ENCODE peak calls at places on chromosomes 2 and 18, in seven cellular contexts. H is tibial artery, C is heart right ventricle, B is bronchial epithelial cell, W is CD14-positive monocyte, M is OCI-LY7, Q is endothelial cell of umbilical vein. L is an unnamed sample.
A peak's percentile ranks its signal among the peaks of the same experiment; 100 is the strongest.

GRCh38 chr2:95377724-95378123 is 24.8 kb upstream of the FAHD2A start:
- DNase-seq in H (no peak), C (no peak), B (no peak), W (no peak), M (no peak), Q (no peak), L (no peak)

GRCh38 chr18:75638597-75639467 is 211.3 kb upstream of the SMIM21 start:
- DNase-seq in H (no peak), C (peak; percentile 24), B (no peak), W (no peak), M (no peak), Q (no peak), L (no peak)

GRCh38 chr2:31199206-31199605 is 18.1 kb downstream of the CAPN14 start:
- DNase-seq in H (no peak), C (no peak), B (no peak), W (no peak), M (no peak), Q (no peak), L (no peak)

GRCh38 chr2:20350105-20350712 is 435 bp downstream of the PUM2 start:
- DNase-seq in H (no peak), C (peak; percentile 49), B (no peak), W (no peak), M (peak; percentile 72), Q (peak; percentile 60), L (peak; percentile 61)

GRCh38 chr2:72883356-72883962 is 3.7 kb upstream of the SPR start:
- DNase-seq in H (no peak), C (peak; percentile 23), B (peak; percentile 24), W (no peak), M (peak; percentile 20), Q (peak; percentile 35), L (peak; percentile 60)

GRCh38 chr2:136358576-136358975 is 240.6 kb upstream of the CXCR4 start:
- DNase-seq in H (no peak), C (no peak), B (no peak), W (no peak), M (no peak), Q (no peak), L (no peak)

GRCh38 chr2:102848366-102848839 is 86.6 kb downstream of the TMEM182 start:
- DNase-seq in H (peak; percentile 65), C (peak; percentile 87), B (peak; percentile 42), W (peak; percentile 67), M (no peak), Q (peak; percentile 25), L (peak; percentile 9)

GRCh38 chr2:185245216-185245615 is 493.4 kb upstream of the FSIP2 start:
- DNase-seq in H (no peak), C (no peak), B (no peak), W (no peak), M (no peak), Q (no peak), L (no peak)

GRCh38 chr2:16546128-16546754 is 119.4 kb downstream of the CYRIA start:
- DNase-seq in H (no peak), C (no peak), B (peak; percentile 64), W (no peak), M (peak; percentile 69), Q (peak; percentile 40), L (peak; percentile 7)

GRCh38 chr2:127865926-127866325 is 8.0 kb upstream of the POLR2D start:
- DNase-seq in H (no peak), C (no peak), B (no peak), W (no peak), M (no peak), Q (no peak), L (no peak)

GRCh38 chr18:11078491-11078890 is 70.9 kb downstream of the PIEZO2 start:
- DNase-seq in H (no peak), C (no peak), B (no peak), W (no peak), M (no peak), Q (no peak), L (no peak)

GRCh38 chr2:67455219-67456142 is 58.3 kb downstream of the ETAA1 start:
- DNase-seq in H (no peak), C (no peak), B (peak; percentile 91), W (no peak), M (no peak), Q (no peak), L (no peak)

GRCh38 chr2:42920446-42921161 is 128.2 kb upstream of the HAAO start:
- DNase-seq in H (no peak), C (no peak), B (no peak), W (no peak), M (no peak), Q (no peak), L (no peak)

GRCh38 chr2:42922293-42922692 is 129.9 kb upstream of the HAAO start:
- DNase-seq in H (no peak), C (no peak), B (no peak), W (no peak), M (no peak), Q (no peak), L (no peak)

GRCh38 chr2:42921721-42922120 is 129.3 kb upstream of the HAAO start:
- DNase-seq in H (no peak), C (no peak), B (no peak), W (no peak), M (no peak), Q (no peak), L (no peak)

GRCh38 chr2:42922790-42923631 is 130.6 kb upstream of the HAAO start:
- DNase-seq in H (peak; percentile 84), C (no peak), B (peak; percentile 78), W (no peak), M (no peak), Q (no peak), L (no peak)

DNA sequence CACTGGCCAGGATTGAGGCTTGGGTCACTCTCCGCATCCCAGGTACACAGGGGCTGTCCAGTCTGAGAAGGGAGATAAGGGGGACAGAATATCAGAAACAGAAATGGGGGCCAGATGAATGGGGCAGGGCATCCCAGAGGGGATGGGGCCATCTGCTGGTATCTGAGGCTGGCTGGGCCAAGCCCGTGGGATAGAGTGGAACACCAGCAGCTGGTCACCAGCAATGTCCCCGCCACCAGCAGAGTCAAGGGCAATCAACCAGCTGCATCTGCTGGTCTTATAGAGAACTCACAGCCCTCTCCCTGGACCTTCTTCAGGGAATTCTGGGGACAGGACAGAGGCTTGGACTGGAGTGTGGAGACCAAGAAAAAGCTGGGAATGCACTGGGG is 128.8 kb upstream of the HAAO start:
- DNase-seq in H (no peak), C (no peak), B (no peak), W (no peak), M (no peak), Q (no peak), L (no peak)
- TF ChIP-seq CTCF in H (no peak), C (no peak), B (no peak), W (no peak), M (no peak), Q (no peak), L (no peak)

GRCh38 chr2:56215911-56216310 is 32.1 kb downstream of the CCDC85A start:
- DNase-seq in H (no peak), C (no peak), B (no peak), W (no peak), M (no peak), Q (no peak), L (no peak)

GRCh38 chr2:56217106-56217505 is 33.3 kb downstream of the CCDC85A start:
- DNase-seq in H (no peak), C (no peak), B (no peak), W (no peak), M (no peak), Q (no peak), L (no peak)
- TF ChIP-seq CTCF in H (no peak), C (no peak), B (no peak), W (no peak), M (no peak), Q (no peak), L (no peak)

GRCh38 chr2:204261776-204262175 is 283.5 kb upstream of the PARD3B start:
- DNase-seq in H (no peak), C (no peak), B (no peak), W (no peak), M (no peak), Q (no peak), L (no peak)

GRCh38 chr2:204260906-204261305 is 284.4 kb upstream of the PARD3B start:
- DNase-seq in H (no peak), C (no peak), B (no peak), W (no peak), M (no peak), Q (no peak), L (no peak)

GRCh38 chr2:204258900-204259299 is 286.4 kb upstream of the PARD3B start:
- DNase-seq in H (no peak), C (no peak), B (no peak), W (no peak), M (no peak), Q (no peak), L (no peak)

GRCh38 chr2:204264068-204264693 is 281.1 kb upstream of the PARD3B start:
- DNase-seq in H (no peak), C (no peak), B (no peak), W (no peak), M (no peak), Q (no peak), L (no peak)

GRCh38 chr2:204260162-204260877 is 285.0 kb upstream of the PARD3B start:
- DNase-seq in H (peak; percentile 78), C (peak; percentile 15), B (peak; percentile 61), W (no peak), M (peak; percentile 56), Q (peak; percentile 86), L (peak; percentile 73)
- TF ChIP-seq CTCF in H (peak; percentile 80), C (peak; percentile 69), B (peak; percentile 71), W (peak; percentile 80), M (peak; percentile 90), Q (peak; percentile 72), L (peak; percentile 72)

GRCh38 chr18:56358608-56359007 is 279.8 kb downstream of the TXNL1 start:
- DNase-seq in H (no peak), C (no peak), B (peak; percentile 40), W (no peak), M (no peak), Q (no peak), L (no peak)
- TF ChIP-seq CTCF in H (no peak), C (no peak), B (peak; percentile 41), W (no peak), M (no peak), Q (no peak), L (no peak)

DNA sequence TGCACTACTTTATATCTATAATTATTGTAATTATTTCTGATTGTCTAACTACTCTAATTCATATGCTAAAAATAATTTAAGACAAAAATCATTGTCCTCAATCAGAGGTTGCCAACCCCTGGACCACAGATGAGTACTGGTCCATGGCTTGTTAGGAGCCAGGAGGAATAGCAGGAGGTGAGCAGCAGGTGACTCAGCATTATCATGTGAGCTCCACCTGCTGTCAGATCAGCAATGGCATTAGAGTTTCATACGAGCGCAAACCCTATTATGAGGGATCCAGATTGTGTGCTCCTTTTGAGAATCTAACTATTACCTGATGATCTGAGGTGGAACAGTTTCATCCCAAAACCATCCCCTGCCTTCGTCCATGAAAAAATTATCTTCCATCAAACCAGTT is 1434.4 kb downstream of the LRP1B start:
- DNase-seq in H (no peak), C (no peak), B (peak; percentile 1), W (no peak), M (no peak), Q (no peak), L (no peak)
- TF ChIP-seq CTCF in H (no peak), C (no peak), B (no peak), W (no peak), M (no peak), Q (no peak), L (no peak)